ENCODE peak calls at places on chromosomes 2 and 18, in four cellular contexts. T is heart right ventricle, R is Peyer's patch, X is foreskin keratinocyte. K is an unnamed sample.

GRCh38 chr18:47992903-47993302 is 62.4 kb upstream of the SMAD2 start:
- DNase-seq in T (no peak), R (no peak), X (no peak), K (no peak)

GRCh38 chr18:59286341-59286740 is 13.1 kb upstream of the RAX start:
- DNase-seq in T (no peak), R (no peak), X (no peak), K (no peak)

GRCh38 chr2:44955593-44956449 is 14.3 kb downstream of the SIX3 start:
- DNase-seq in T (peak; percentile 61), R (peak; percentile 85), X (peak; percentile 55), K (peak; percentile 89)

GRCh38 chr18:12397793-12398192 is 9.9 kb upstream of the PRELID3A start:
- DNase-seq in T (no peak), R (no peak), X (no peak), K (no peak)

GRCh38 chr2:23526114-23526513 is 141.1 kb downstream of the KLHL29 start:
- DNase-seq in T (no peak), R (no peak), X (no peak), K (peak; percentile 18)

GRCh38 chr18:3794537-3795348 is 344.8 kb downstream of the TGIF1 start:
- DNase-seq in T (peak; percentile 39), R (no peak), X (peak; percentile 97), K (no peak)

GRCh38 chr18:48539406-48540328 is 836 bp downstream of the CTIF start:
- DNase-seq in T (peak; percentile 29), R (peak; percentile 62), X (peak; percentile 61), K (peak; percentile 48)

GRCh38 chr2:145812163-145812554 is 1292.2 kb upstream of the ZEB2 start:
- DNase-seq in T (no peak), R (no peak), X (no peak), K (no peak)

GRCh38 chr2:96891591-96892333 is 21.9 kb upstream of the SEMA4C start:
- DNase-seq in T (no peak), R (no peak), X (no peak), K (no peak)

GRCh38 chr18:38241216-38241615 is 675.6 kb upstream of the CELF4 start:
- DNase-seq in T (no peak), R (no peak), X (peak; percentile 80), K (no peak)

GRCh38 chr2:176001281-176001902 is 675 bp downstream of the LNPK start:
- DNase-seq in T (peak; percentile 34), R (peak; percentile 65), X (peak; percentile 43), K (peak; percentile 28)

GRCh38 chr2:233386382-233387041 is 32.2 kb downstream of the DGKD start:
- DNase-seq in T (no peak), R (no peak), X (peak; percentile 39), K (no peak)

GRCh38 chr2:233429175-233429897 is 75.0 kb downstream of the DGKD start:
- DNase-seq in T (no peak), R (no peak), X (no peak), K (peak; percentile 89)

GRCh38 chr18:32093106-32093511 is 1.4 kb downstream of the RNF138 start:
- DNase-seq in T (peak; percentile 41), R (peak; percentile 70), X (peak; percentile 44), K (peak; percentile 49)

GRCh38 chr2:43129676-43130547 is 96.5 kb downstream of the ZFP36L2 start:
- DNase-seq in T (no peak), R (peak; percentile 54), X (no peak), K (peak; percentile 48)

GRCh38 chr18:28808373-28808772 is 631.4 kb upstream of the CDH2 start:
- DNase-seq in T (no peak), R (no peak), X (no peak), K (no peak)

GRCh38 chr2:238159676-238160205 is 971 bp downstream of the ERFE start:
- DNase-seq in T (peak; percentile 2), R (peak; percentile 41), X (no peak), K (peak; percentile 53)

GRCh38 chr2:145199832-145200231 is 679.9 kb upstream of the ZEB2 start:
- DNase-seq in T (no peak), R (no peak), X (no peak), K (no peak)

GRCh38 chr2:68813596-68813995 is 57.6 kb downstream of the BMP10 start:
- DNase-seq in T (no peak), R (no peak), X (no peak), K (no peak)

GRCh38 chr2:151410485-151410833 is 757 bp downstream of the RIF1 start:
- DNase-seq in T (no peak), R (no peak), X (peak; percentile 23), K (no peak)

GRCh38 chr18:24726727-24727539 is 266.5 kb downstream of the HRH4 start:
- DNase-seq in T (peak; percentile 72), R (peak; percentile 77), X (peak; percentile 54), K (peak; percentile 59)

GRCh38 chr2:105842555-105842954 is 97.8 kb downstream of the NCK2 start:
- DNase-seq in T (no peak), R (no peak), X (no peak), K (no peak)

GRCh38 chr2:219293736-219294201 is 14.6 kb downstream of the DNAJB2 start:
- DNase-seq in T (no peak), R (no peak), X (no peak), K (peak; percentile 42)

GRCh38 chr2:149562304-149562703 is 25.3 kb downstream of the MMADHC start:
- DNase-seq in T (no peak), R (no peak), X (no peak), K (no peak)

GRCh38 chr2:226687641-226688253 is 111.9 kb downstream of the IRS1 start:
- DNase-seq in T (no peak), R (no peak), X (no peak), K (no peak)

GRCh38 chr2:25188405-25188804 is 20.0 kb upstream of the POMC start:
- DNase-seq in T (no peak), R (no peak), X (no peak), K (no peak)

GRCh38 chr2:42074661-42075060 is 26.8 kb downstream of the PKDCC start:
- DNase-seq in T (no peak), R (no peak), X (no peak), K (no peak)

GRCh38 chr2:237497820-237498128 is 10.7 kb downstream of the MLPH start:
- DNase-seq in T (no peak), R (no peak), X (no peak), K (peak; percentile 86)

GRCh38 chr2:205778326-205778725 is 96.0 kb downstream of the NRP2 start:
- DNase-seq in T (no peak), R (no peak), X (peak; percentile 49), K (no peak)
- H3K4me1 ChIP-seq in T (no peaks in the 10 kb centered on the region), R (no peaks in the 10 kb centered on the region), X (peaks cover 16% of the 10 kb centered on the region), K (no peaks in the 10 kb centered on the region)

GRCh38 chr2:234579231-234579962 is 82.5 kb upstream of the ARL4C start:
- DNase-seq in T (no peak), R (no peak), X (peak; percentile 30), K (no peak)

GRCh38 chr2:234580686-234581085 is 83.8 kb upstream of the ARL4C start:
- DNase-seq in T (no peak), R (no peak), X (no peak), K (no peak)

GRCh38 chr2:234577191-234577590 is 80.3 kb upstream of the ARL4C start:
- DNase-seq in T (no peak), R (no peak), X (no peak), K (no peak)

GRCh38 chr2:234583331-234583730 is 86.5 kb upstream of the ARL4C start:
- DNase-seq in T (no peak), R (no peak), X (no peak), K (no peak)

DNA sequence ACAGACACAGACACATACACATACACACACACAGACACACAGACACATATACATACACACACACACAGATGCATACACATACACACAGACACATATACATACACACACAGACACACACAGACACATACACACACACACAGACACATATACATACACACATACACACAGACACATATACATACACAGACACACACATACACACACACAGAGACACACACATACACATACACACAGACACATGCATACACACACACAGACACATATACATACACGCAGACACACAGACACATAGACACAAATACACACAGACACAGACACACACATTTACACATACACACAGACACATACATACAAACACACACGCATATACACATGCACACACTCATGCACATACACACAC is 81.5 kb upstream of the ARL4C start:
- DNase-seq in T (no peak), R (no peak), X (no peak), K (no peak)
- H3K4me1 ChIP-seq in T (no peaks in the 10 kb centered on the region), R (no peaks in the 10 kb centered on the region), X (no peaks in the 10 kb centered on the region), K (no peaks in the 10 kb centered on the region)

DNA sequence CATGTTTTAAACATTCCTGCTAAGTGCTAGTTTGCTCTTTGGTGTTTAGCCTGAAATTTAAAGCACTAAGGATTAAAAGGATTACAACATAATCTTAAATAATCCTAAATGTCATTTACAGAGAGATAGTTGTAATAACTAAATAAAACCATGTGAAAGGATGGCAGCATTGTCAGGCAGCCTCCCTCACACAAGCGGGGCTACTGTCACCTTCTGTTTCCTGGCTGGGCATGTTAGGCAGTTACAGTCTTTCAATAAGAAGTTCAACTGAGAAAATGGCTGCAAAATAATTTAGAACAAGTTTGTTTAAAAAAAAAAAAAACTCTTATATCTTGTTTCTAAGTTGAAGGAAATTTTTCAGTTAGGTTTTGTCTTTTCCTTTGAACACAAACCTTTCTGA is 124.9 kb downstream of the ARHGAP15 start:
- DNase-seq in T (no peak), R (no peak), X (no peak), K (no peak)
- H3K4me1 ChIP-seq in T (no peaks in the 10 kb centered on the region), R (no peaks in the 10 kb centered on the region), X (no peaks in the 10 kb centered on the region), K (no peaks in the 10 kb centered on the region)

DNA sequence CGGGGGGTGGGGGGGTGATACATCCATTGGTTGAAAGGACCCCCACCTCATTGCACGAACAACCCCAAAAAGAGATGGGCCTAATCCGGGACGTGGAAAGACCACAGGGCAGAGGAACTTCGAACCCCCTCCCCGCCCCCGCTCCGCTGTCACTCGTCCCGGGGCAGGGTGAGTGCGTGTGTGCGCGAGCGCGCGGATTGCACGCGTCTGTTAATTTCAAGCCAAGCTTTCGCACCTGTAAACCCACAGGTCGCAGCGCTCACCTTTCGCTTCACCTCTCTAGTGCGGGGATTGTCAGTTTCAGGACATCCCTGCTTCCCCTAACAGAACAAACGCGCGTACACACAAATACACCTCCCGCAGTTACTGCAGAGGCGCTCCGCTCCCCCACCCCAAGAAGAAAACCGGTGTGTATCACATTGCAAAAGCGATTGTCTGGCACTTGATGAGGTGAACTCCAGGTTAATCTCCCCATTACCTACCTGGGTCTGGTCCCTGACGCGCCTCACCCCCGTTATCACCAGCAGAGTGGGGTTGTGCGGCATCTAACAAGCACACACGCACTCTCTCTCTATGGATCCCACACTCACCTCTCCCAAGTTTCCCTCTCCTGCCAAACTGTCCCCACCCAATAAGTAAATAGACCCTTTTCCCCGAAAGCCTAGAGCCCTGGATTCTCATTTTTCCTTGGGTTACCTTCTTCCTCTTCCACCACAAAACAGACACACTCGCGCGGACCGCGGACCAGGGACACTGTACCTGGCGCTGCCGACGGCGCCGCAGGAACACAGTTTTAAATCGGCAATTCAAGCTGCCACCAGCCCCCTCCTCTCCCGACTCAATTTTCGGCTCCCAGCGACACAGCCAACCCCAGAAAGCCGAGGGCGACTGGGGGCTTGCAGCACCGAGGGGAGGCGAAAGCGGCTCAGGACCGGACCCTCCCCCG is 1.0 kb downstream of the CYP26B1 start:
- DNase-seq in T (no peak), R (peak; percentile 46), X (peak; percentile 9), K (no peak)
- H3K4me1 ChIP-seq in T (peaks cover 32% of the 10 kb centered on the region), R (peaks cover 38% of the 10 kb centered on the region), X (peaks cover 5% of the 10 kb centered on the region), K (peaks cover 55% of the 10 kb centered on the region)

GRCh38 chr2:61180686-61181085 is 18.7 kb downstream of the C2orf74 start:
- DNase-seq in T (no peak), R (no peak), X (no peak), K (no peak)
- H3K4me1 ChIP-seq in T (peaks cover 21% of the 10 kb centered on the region), R (peaks cover 20% of the 10 kb centered on the region), X (peaks cover 27% of the 10 kb centered on the region), K (peaks cover 27% of the 10 kb centered on the region)

GRCh38 chr2:120549841-120550240 is 185.8 kb upstream of the GLI2 start:
- DNase-seq in T (no peak), R (no peak), X (no peak), K (no peak)
- H3K4me1 ChIP-seq in T (peaks cover 10% of the 10 kb centered on the region), R (no peaks in the 10 kb centered on the region), X (no peaks in the 10 kb centered on the region), K (peaks cover 31% of the 10 kb centered on the region)